ENCODE peak calls at places on chromosomes 7 and 10, in six cellular contexts. One of them, this sample, is unnamed.

GRCh38 chr7:13016036-13016581 is 328.7 kb downstream of the ARL4A start:
- DNase-seq in activated T-helper 1 cell treated with anti-CD3 and anti-CD28 coated beads, Interleukin-2, amount 50 U/mL, for 16 hours: no peak
- DNase-seq in GM23338: no peak
- DNase-seq in GM20000: no peak
- DNase-seq in stimulated activated CD4-positive, alpha-beta T cell treated with anti-CD3 and anti-CD28 coated beads, Interleukin-1b, Interleukin-23, amount 100 ng/mL, for 4 hours: no peak
- DNase-seq in amniotic stem cell: no peak
- DNase-seq in this sample: no peak

GRCh38 chr7:120987683-120988590 is 574 bp upstream of the CPED1 start:
- DNase-seq in GM23338: peak
- DNase-seq in activated T-helper 1 cell treated with anti-CD3 and anti-CD28 coated beads, Interleukin-2, amount 50 U/mL, for 16 hours: peak
- DNase-seq in amniotic stem cell: peak
- DNase-seq in stimulated activated CD4-positive, alpha-beta T cell treated with anti-CD3 and anti-CD28 coated beads, Interleukin-1b, Interleukin-23, amount 100 ng/mL, for 4 hours: peak
- DNase-seq in GM20000: peak
- DNase-seq in this sample: peak

GRCh38 chr10:112475565-112476233 is 28.7 kb downstream of the VTI1A start:
- DNase-seq in GM20000: no peak
- DNase-seq in amniotic stem cell: no peak
- DNase-seq in GM23338: no peak
- DNase-seq in stimulated activated CD4-positive, alpha-beta T cell treated with anti-CD3 and anti-CD28 coated beads, Interleukin-1b, Interleukin-23, amount 100 ng/mL, for 4 hours: no peak
- DNase-seq in activated T-helper 1 cell treated with anti-CD3 and anti-CD28 coated beads, Interleukin-2, amount 50 U/mL, for 16 hours: no peak
- DNase-seq in this sample: no peak

GRCh38 chr7:44073664-44074348 is 8.4 kb upstream of the PGAM2 start:
- DNase-seq in GM20000: peak
- DNase-seq in GM23338: peak
- DNase-seq in stimulated activated CD4-positive, alpha-beta T cell treated with anti-CD3 and anti-CD28 coated beads, Interleukin-1b, Interleukin-23, amount 100 ng/mL, for 4 hours: no peak
- DNase-seq in activated T-helper 1 cell treated with anti-CD3 and anti-CD28 coated beads, Interleukin-2, amount 50 U/mL, for 16 hours: no peak
- DNase-seq in amniotic stem cell: no peak
- DNase-seq in this sample: no peak

GRCh38 chr7:96778263-96778662 is 68.6 kb upstream of the SEM1 start:
- DNase-seq in activated T-helper 1 cell treated with anti-CD3 and anti-CD28 coated beads, Interleukin-2, amount 50 U/mL, for 16 hours: no peak
- DNase-seq in GM23338: peak
- DNase-seq in amniotic stem cell: no peak
- DNase-seq in stimulated activated CD4-positive, alpha-beta T cell treated with anti-CD3 and anti-CD28 coated beads, Interleukin-1b, Interleukin-23, amount 100 ng/mL, for 4 hours: no peak
- DNase-seq in GM20000: no peak
- DNase-seq in this sample: no peak

GRCh38 chr10:5571826-5572225 is 47.1 kb downstream of the CALML3 start:
- DNase-seq in activated T-helper 1 cell treated with anti-CD3 and anti-CD28 coated beads, Interleukin-2, amount 50 U/mL, for 16 hours: no peak
- DNase-seq in GM23338: no peak
- DNase-seq in GM20000: no peak
- DNase-seq in amniotic stem cell: no peak
- DNase-seq in stimulated activated CD4-positive, alpha-beta T cell treated with anti-CD3 and anti-CD28 coated beads, Interleukin-1b, Interleukin-23, amount 100 ng/mL, for 4 hours: no peak
- DNase-seq in this sample: no peak

GRCh38 chr10:4719671-4720070 is 106.3 kb upstream of the AKR1E2 start:
- DNase-seq in stimulated activated CD4-positive, alpha-beta T cell treated with anti-CD3 and anti-CD28 coated beads, Interleukin-1b, Interleukin-23, amount 100 ng/mL, for 4 hours: no peak
- DNase-seq in amniotic stem cell: no peak
- DNase-seq in GM20000: no peak
- DNase-seq in activated T-helper 1 cell treated with anti-CD3 and anti-CD28 coated beads, Interleukin-2, amount 50 U/mL, for 16 hours: no peak
- DNase-seq in GM23338: no peak
- DNase-seq in this sample: no peak

GRCh38 chr10:132248455-132249231 is 59.1 kb downstream of the STK32C start:
- DNase-seq in GM20000: peak
- DNase-seq in stimulated activated CD4-positive, alpha-beta T cell treated with anti-CD3 and anti-CD28 coated beads, Interleukin-1b, Interleukin-23, amount 100 ng/mL, for 4 hours: peak
- DNase-seq in amniotic stem cell: no peak
- DNase-seq in activated T-helper 1 cell treated with anti-CD3 and anti-CD28 coated beads, Interleukin-2, amount 50 U/mL, for 16 hours: peak
- DNase-seq in GM23338: peak
- DNase-seq in this sample: no peak